ENCODE peak calls at places on chromosomes 1 and 21, in five cellular contexts. K, A, I, G and Q are unnamed samples.

GRCh38 chr1:165945911-165946310 is 118.5 kb downstream of the UCK2 start:
- DNase-seq in G (no peak), I (no peak), A (no peak), K (no peak), Q (no peak)

GRCh38 chr1:93917302-93917701 is 8.1 kb upstream of the GCLM start:
- DNase-seq in A (no peak), K (no peak), I (no peak), G (no peak), Q (no peak)

GRCh38 chr1:47951026-47951425 is 46.2 kb downstream of the TRABD2B start:
- DNase-seq in A (no peak), G (no peak), I (no peak), K (no peak), Q (no peak)

GRCh38 chr1:64163972-64164371 is 39.5 kb upstream of the UBE2U start:
- DNase-seq in G (no peak), I (no peak), K (peak; percentile 2), A (peak; percentile 64), Q (peak; percentile 24)

GRCh38 chr1:20248954-20249612 is 41.6 kb upstream of the VWA5B1 start:
- DNase-seq in G (no peak), K (no peak), A (no peak), I (peak; percentile 3), Q (no peak)

GRCh38 chr1:31644560-31645273 is at the start of gene PEF1:
- DNase-seq in G (peak; percentile 100), I (peak; percentile 90), A (peak; percentile 97), K (peak; percentile 95), Q (peak; percentile 98)

GRCh38 chr1:50491142-50491541 is 67.9 kb upstream of the DMRTA2 start:
- DNase-seq in G (no peak), I (no peak), A (no peak), K (no peak), Q (no peak)

GRCh38 chr1:17494114-17494729 is 45.3 kb upstream of the ARHGEF10L start:
- DNase-seq in I (peak; percentile 15), A (peak; percentile 69), G (peak; percentile 91), K (peak; percentile 81), Q (peak; percentile 78)

GRCh38 chr1:168084396-168085231 is 52.1 kb downstream of the GPR161 start:
- DNase-seq in K (peak; percentile 60), I (no peak), A (peak; percentile 23), G (peak; percentile 90), Q (peak; percentile 74)

GRCh38 chr1:179081696-179082307 is at the start of gene TOR3A:
- DNase-seq in G (peak; percentile 95), I (peak; percentile 81), A (peak; percentile 85), K (peak; percentile 83), Q (peak; percentile 94)

GRCh38 chr1:53617382-53618217 is 121.4 kb downstream of the GLIS1 start:
- DNase-seq in I (no peak), G (no peak), K (no peak), A (peak; percentile 94), Q (no peak)

GRCh38 chr21:24727803-24728425 is 879.4 kb downstream of the MRPL39 start:
- DNase-seq in A (peak; percentile 52), K (no peak), I (no peak), G (no peak), Q (no peak)

GRCh38 chr1:178461676-178462075 is 35.1 kb downstream of the CLEC20A start:
- DNase-seq in K (no peak), A (no peak), G (no peak), I (no peak), Q (no peak)

GRCh38 chr1:3714284-3714741 is 37.9 kb upstream of the CCDC27 start:
- DNase-seq in A (no peak), G (no peak), I (no peak), K (no peak), Q (no peak)

GRCh38 chr1:192159034-192159433 is 772 bp downstream of the RGS18 start:
- DNase-seq in G (no peak), A (no peak), K (no peak), I (no peak), Q (no peak)

GRCh38 chr1:100400332-100400933 is 48.1 kb downstream of the CDC14A start:
- DNase-seq in I (no peak), G (no peak), A (no peak), K (no peak), Q (peak; percentile 12)

GRCh38 chr1:3593334-3593733 is 18.0 kb downstream of the MEGF6 start:
- DNase-seq in G (no peak), A (no peak), I (no peak), K (no peak), Q (no peak)

GRCh38 chr21:46457801-46458314 is 833 bp upstream of the DIP2A start:
- DNase-seq in G (peak; percentile 81), A (peak; percentile 40), I (no peak), K (peak; percentile 16), Q (peak; percentile 65)

GRCh38 chr1:7743346-7743745 is 27.8 kb upstream of the VAMP3 start:
- DNase-seq in A (no peak), I (no peak), G (no peak), K (no peak), Q (peak; percentile 58)

GRCh38 chr21:24594082-24594481 is 1013.2 kb downstream of the MRPL39 start:
- DNase-seq in I (no peak), G (no peak), K (no peak), A (no peak), Q (no peak)

GRCh38 chr1:9233241-9233941 is 1.2 kb upstream of the H6PD start:
- DNase-seq in A (peak; percentile 66), I (no peak), K (no peak), G (no peak), Q (no peak)

GRCh38 chr1:147171399-147172167 is 687 bp downstream of the PRKAB2 start:
- DNase-seq in A (no peak), I (no peak), G (peak; percentile 26), K (peak; percentile 30), Q (peak; percentile 43)

GRCh38 chr1:202163281-202164270 is 3.2 kb upstream of the PTPN7 start:
- DNase-seq in A (no peak), G (no peak), I (no peak), K (no peak), Q (no peak)

GRCh38 chr1:202164271-202165037 is 4.1 kb upstream of the PTPN7 start:
- DNase-seq in K (no peak), G (peak; percentile 65), I (peak; percentile 56), A (no peak), Q (no peak)

GRCh38 chr1:202161151-202162048 is 998 bp upstream of the PTPN7 start:
- DNase-seq in A (no peak), G (peak; percentile 51), K (no peak), I (no peak), Q (no peak)

GRCh38 chr1:202162049-202162417 is 1.6 kb upstream of the PTPN7 start:
- DNase-seq in G (peak; percentile 74), A (no peak), K (no peak), I (peak; percentile 45), Q (no peak)

DNA sequence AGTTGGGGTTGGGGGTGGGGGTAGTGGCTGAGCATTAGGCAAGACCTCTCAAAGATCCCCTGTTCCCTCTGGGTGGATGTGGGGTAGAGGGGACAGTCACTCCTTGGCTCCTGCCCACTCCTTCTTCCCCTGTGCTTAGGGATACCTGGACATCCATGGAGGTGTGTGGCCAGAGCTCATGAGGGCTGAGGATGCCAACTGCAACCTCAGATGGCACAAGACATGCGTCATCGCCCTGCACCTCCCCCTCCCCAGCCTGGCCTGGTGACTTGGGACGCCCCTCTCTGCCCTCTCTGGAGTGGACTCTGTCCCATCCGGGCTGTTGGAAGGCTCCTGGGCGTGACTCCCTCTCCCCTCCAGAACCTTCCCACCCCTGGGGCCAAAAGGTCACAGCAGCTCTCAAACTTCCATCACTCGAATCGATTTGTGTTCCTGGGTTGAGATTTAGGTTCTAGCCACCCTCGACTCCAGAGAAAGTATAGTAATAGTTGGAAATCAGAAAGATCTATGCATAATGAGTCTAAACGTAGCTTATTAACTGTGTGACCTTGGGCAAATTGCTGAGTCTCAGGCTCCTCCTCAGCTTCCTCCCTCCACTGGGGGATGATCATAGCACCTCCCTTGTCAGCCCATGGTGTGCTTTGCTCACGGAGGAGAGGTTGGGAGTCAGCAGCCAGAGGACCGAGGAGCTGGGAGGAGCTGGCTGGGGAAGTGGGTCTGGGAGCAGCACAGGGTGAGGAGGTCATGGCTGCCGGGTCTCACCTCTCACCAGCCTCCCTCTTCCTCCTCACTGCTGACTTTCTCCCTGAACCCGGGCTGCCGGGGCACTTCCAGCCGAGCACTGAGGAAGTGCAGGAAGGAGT is 2.2 kb upstream of the PTPN7 start:
- DNase-seq in I (no peak), G (peak; percentile 50), K (no peak), A (no peak), Q (no peak)
- TF ChIP-seq RCOR1 in I (no peak), G (peak; percentile 75), K (no peak), A (no peak), Q (no peak)

GRCh38 chr1:159669338-159669737 is 45.1 kb downstream of the CRP start:
- DNase-seq in A (no peak), I (no peak), G (no peak), K (no peak), Q (no peak)

GRCh38 chr1:159664247-159664646 is 50.1 kb downstream of the CRP start:
- DNase-seq in G (no peak), K (no peak), I (no peak), A (no peak), Q (no peak)

DNA sequence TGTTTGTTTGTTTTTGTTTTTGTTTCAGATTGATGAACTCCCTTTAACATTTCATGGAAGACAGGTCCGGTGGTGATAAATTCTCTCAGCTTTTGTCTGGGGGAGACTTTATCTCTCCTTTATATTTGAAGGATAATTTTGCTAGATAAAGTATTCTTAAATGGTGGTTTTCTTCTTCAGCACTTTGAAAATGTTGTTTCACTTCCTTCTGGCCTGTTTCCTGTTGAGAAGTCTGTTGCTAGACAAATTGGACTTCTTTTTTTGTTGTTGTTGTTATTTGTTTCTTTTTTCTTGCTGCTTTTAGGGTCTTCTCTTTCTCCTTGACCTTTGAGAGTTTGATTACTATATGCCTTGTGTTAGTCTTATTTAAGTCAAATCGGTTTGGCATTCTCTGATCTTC is 50.8 kb downstream of the CRP start:
- DNase-seq in A (no peak), I (no peak), G (no peak), K (no peak), Q (no peak)
- TF ChIP-seq RCOR1 in A (no peak), I (no peak), G (no peak), K (no peak), Q (no peak)

GRCh38 chr1:117830222-117830621 is 99.2 kb downstream of the GDAP2 start:
- DNase-seq in I (no peak), K (no peak), G (no peak), A (no peak), Q (no peak)

GRCh38 chr1:117826551-117827078 is 102.8 kb downstream of the GDAP2 start:
- DNase-seq in G (no peak), A (peak; percentile 96), K (peak; percentile 43), I (no peak), Q (peak; percentile 9)

GRCh38 chr1:117825414-117825813 is 104.0 kb downstream of the GDAP2 start:
- DNase-seq in I (no peak), K (no peak), G (no peak), A (no peak), Q (no peak)

GRCh38 chr1:117826119-117826518 is 103.3 kb downstream of the GDAP2 start:
- DNase-seq in K (no peak), I (no peak), G (no peak), A (no peak), Q (no peak)

DNA sequence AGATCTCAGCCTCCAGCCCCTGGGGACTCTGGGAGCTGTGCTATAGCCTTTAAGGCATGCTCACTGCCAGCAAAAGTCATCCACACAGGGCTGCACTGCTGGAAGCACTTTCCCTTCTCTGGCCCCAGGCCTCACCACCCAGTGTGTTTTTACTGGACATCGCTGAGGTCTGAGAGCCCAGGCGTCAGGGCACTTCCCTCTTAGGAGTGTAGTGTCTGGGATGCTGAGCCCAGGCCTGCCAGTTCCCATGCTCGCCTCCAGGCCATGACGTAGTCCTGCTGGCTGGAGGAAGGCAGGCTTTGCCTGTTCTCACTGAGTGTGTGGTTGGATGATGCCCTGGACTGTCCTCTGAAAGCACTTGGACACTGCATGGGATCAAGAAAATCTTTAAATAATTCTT is 101.2 kb downstream of the GDAP2 start:
- DNase-seq in K (no peak), G (no peak), I (no peak), A (peak; percentile 82), Q (peak; percentile 38)
- TF ChIP-seq RCOR1 in K (no peak), G (no peak), I (no peak), A (no peak), Q (no peak)

GRCh38 chr1:25744636-25745425 is 55.2 kb upstream of the SELENON start:
- DNase-seq in K (no peak), A (no peak), I (no peak), G (no peak), Q (no peak)
- TF ChIP-seq RCOR1 in K (no peak), A (no peak), I (no peak), G (no peak), Q (no peak)